ENCODE peak calls at places on chromosome 20, in four cellular contexts. T is EH, B is LoVo, F is stromal cell of bone marrow. E is an unnamed sample.

GRCh38 chr20:22583773-22584629 is at the start of gene FOXA2:
- DNase-seq in B (peak), F (no peak), T (no peak), E (no peak)

GRCh38 chr20:38115205-38115604 is 49.9 kb downstream of the TGM2 start:
- DNase-seq in F (no peak), B (no peak), T (no peak), E (no peak)

GRCh38 chr20:5349448-5349847 is 32.7 kb upstream of the PROKR2 start:
- DNase-seq in F (no peak), B (no peak), T (peak), E (no peak)

GRCh38 chr20:13221673-13222318 is 722 bp downstream of the ISM1 start:
- DNase-seq in T (peak), F (peak), B (peak), E (peak)

GRCh38 chr20:60101201-60101893 is 143.1 kb downstream of the CDH26 start:
- DNase-seq in F (no peak), B (no peak), T (no peak), E (peak)

GRCh38 chr20:6993016-6993415 is 225.5 kb downstream of the BMP2 start:
- DNase-seq in F (no peak), B (no peak), T (no peak), E (no peak)

GRCh38 chr20:35174458-35175216 is 2.8 kb downstream of the PROCR start:
- DNase-seq in F (no peak), T (no peak), B (peak), E (peak)

GRCh38 chr20:38113401-38114325 is 51.4 kb downstream of the TGM2 start:
- DNase-seq in T (peak), B (no peak), F (no peak), E (no peak)

GRCh38 chr20:33338465-33339258 is 55.6 kb downstream of the BPIFB1 start:
- DNase-seq in B (no peak), F (no peak), T (no peak), E (no peak)

GRCh38 chr20:46394872-46395470 is 11.4 kb downstream of the ELMO2 start:
- DNase-seq in B (no peak), T (no peak), F (no peak), E (no peak)

GRCh38 chr20:19457551-19457950 is 245.1 kb downstream of the SLC24A3 start:
- DNase-seq in B (no peak), T (peak), F (no peak), E (no peak)

GRCh38 chr20:37222086-37222485 is 39.5 kb downstream of the GHRH start:
- DNase-seq in B (no peak), T (no peak), F (no peak), E (no peak)

GRCh38 chr20:18359854-18360253 is 71.5 kb downstream of the ZNF133 start:
- DNase-seq in B (no peak), T (no peak), F (no peak), E (no peak)

GRCh38 chr20:57316795-57317201 is 12.8 kb upstream of the SPO11 start:
- DNase-seq in T (no peak), B (no peak), F (no peak), E (no peak)

GRCh38 chr20:61937963-61938838 is 127.5 kb downstream of the TAF4 start:
- DNase-seq in F (no peak), B (no peak), T (no peak), E (peak)

GRCh38 chr20:31817461-31817860 is 1.7 kb upstream of the MYLK2 start:
- DNase-seq in F (no peak), T (no peak), B (no peak), E (no peak)

GRCh38 chr20:43535370-43536004 is 23.3 kb upstream of the SGK2 start:
- DNase-seq in F (no peak), B (no peak), T (no peak), E (peak)

GRCh38 chr20:59783020-59784010 is 150.1 kb downstream of the SYCP2 start:
- DNase-seq in F (peak), B (peak), T (peak), E (peak)

GRCh38 chr20:9206486-9206885 is 137.6 kb downstream of the PLCB4 start:
- DNase-seq in T (no peak), B (no peak), F (no peak), E (no peak)

E was measured in osteoblast.